ENCODE peak calls at places on chromosomes 4 and X, in eight cellular contexts. E is BE2C; O is tibial nerve; H is fibroblast of pulmonary artery; M is coronary artery; U is stimulated activated CD8-positive, alpha-beta memory T cell treated with anti-CD3 and anti-CD28 coated beads, Interleukin-15, amount 100 ng/mL, for 4 hours; J is stimulated activated effector memory CD8-positive, alpha-beta T cell treated with anti-CD3 and anti-CD28 coated beads, Interleukin-12 subunit alpha, Interleukin-12 subunit beta, amount 100 ng/mL, for 72 hours; Q is mammary epithelial cell. P is an unnamed sample.

GRCh38 chr4:123398151-123398802 is 1.7 kb downstream of the SPRY1 start:
- DNase-seq in E (peak), O (peak), H (peak), M (peak), U (peak), J (peak), Q (peak), P (peak)

GRCh38 chr4:187887886-187888285 is 107.7 kb upstream of the ZFP42 start:
- DNase-seq in E (no peak), O (no peak), H (no peak), M (no peak), U (no peak), J (no peak), Q (no peak), P (no peak)

GRCh38 chr4:77465271-77465670 is 140.3 kb upstream of the CXCL13 start:
- DNase-seq in E (no peak), O (no peak), H (peak), M (no peak), U (no peak), J (peak), Q (peak), P (peak)

GRCh38 chrX:17967888-17968287 is 106.8 kb upstream of the RAI2 start:
- DNase-seq in E (no peak), O (no peak), H (no peak), M (no peak), U (no peak), J (no peak), Q (no peak), P (no peak)

GRCh38 chr4:64718091-64718490 is 308.8 kb upstream of the TECRL start:
- DNase-seq in E (no peak), O (no peak), H (peak), M (no peak), U (no peak), J (no peak), Q (peak), P (peak)

GRCh38 chr4:53640576-53641459 is 49.5 kb upstream of the LNX1 start:
- DNase-seq in E (no peak), O (no peak), H (no peak), M (no peak), U (no peak), J (no peak), Q (no peak), P (no peak)

GRCh38 chr4:82525287-82525898 is 36.4 kb downstream of the TMEM150C start:
- DNase-seq in E (no peak), O (no peak), H (no peak), M (no peak), U (no peak), J (no peak), Q (no peak), P (no peak)

GRCh38 chrX:65667503-65668355 is at the start of gene MSN:
- DNase-seq in E (no peak), O (peak), H (peak), M (peak), U (peak), J (peak), Q (peak), P (peak)

GRCh38 chr4:184873039-184873438 is 47.3 kb upstream of the ACSL1 start:
- DNase-seq in E (no peak), O (no peak), H (no peak), M (no peak), U (no peak), J (no peak), Q (no peak), P (no peak)

GRCh38 chrX:148580016-148580415 is 79.6 kb downstream of the AFF2 start:
- DNase-seq in E (no peak), O (no peak), H (no peak), M (no peak), U (no peak), J (no peak), Q (no peak), P (no peak)

GRCh38 chrX:56943264-56943663 is 52.1 kb downstream of the SPIN3 start:
- DNase-seq in E (no peak), O (no peak), H (no peak), M (no peak), U (no peak), J (no peak), Q (no peak), P (no peak)

GRCh38 chr4:1715002-1715761 is 3.1 kb upstream of the SLBP start:
- DNase-seq in E (no peak), O (no peak), H (no peak), M (no peak), U (no peak), J (no peak), Q (no peak), P (peak)